ENCODE peak calls at places on chromosomes 5 and 9, in five cellular contexts. One of them, this sample, is unnamed.

GRCh38 chr9:97809666-97810344 is 43.2 kb upstream of the FOXE1 start:
- DNase-seq in transverse colon: no peak
- DNase-seq in coronary artery: no peak
- DNase-seq in gastrocnemius medialis: no peak
- DNase-seq in HFFc6: no peak
- DNase-seq in this sample: no peak

GRCh38 chr9:114893622-114894021 is 36.8 kb downstream of the TNFSF8 start:
- DNase-seq in HFFc6: peak
- DNase-seq in coronary artery: no peak
- DNase-seq in gastrocnemius medialis: no peak
- DNase-seq in transverse colon: no peak
- DNase-seq in this sample: no peak

GRCh38 chr9:70079364-70080103 is 35.9 kb downstream of the MAMDC2 start:
- DNase-seq in HFFc6: no peak
- DNase-seq in coronary artery: no peak
- DNase-seq in transverse colon: no peak
- DNase-seq in gastrocnemius medialis: no peak
- DNase-seq in this sample: no peak

GRCh38 chr5:122154910-122155309 is 25.6 kb downstream of the ZNF474 start:
- DNase-seq in coronary artery: no peak
- DNase-seq in transverse colon: no peak
- DNase-seq in gastrocnemius medialis: peak
- DNase-seq in HFFc6: peak
- DNase-seq in this sample: no peak

GRCh38 chr9:90967171-90967570 is 165.6 kb downstream of the SYK start:
- DNase-seq in coronary artery: no peak
- DNase-seq in gastrocnemius medialis: no peak
- DNase-seq in HFFc6: no peak
- DNase-seq in transverse colon: no peak
- DNase-seq in this sample: no peak

GRCh38 chr9:37954581-37954981 is 50.7 kb upstream of the SLC25A51 start:
- DNase-seq in HFFc6: no peak
- DNase-seq in gastrocnemius medialis: no peak
- DNase-seq in coronary artery: no peak
- DNase-seq in transverse colon: no peak
- DNase-seq in this sample: no peak

GRCh38 chr5:63401434-63402046 is 560.7 kb downstream of the HTR1A start:
- DNase-seq in transverse colon: peak
- DNase-seq in coronary artery: no peak
- DNase-seq in HFFc6: peak
- DNase-seq in gastrocnemius medialis: no peak
- DNase-seq in this sample: peak

GRCh38 chr9:99005651-99006050 is 61.9 kb downstream of the COL15A1 start:
- DNase-seq in coronary artery: no peak
- DNase-seq in transverse colon: no peak
- DNase-seq in HFFc6: no peak
- DNase-seq in gastrocnemius medialis: no peak
- DNase-seq in this sample: no peak

GRCh38 chr5:138448481-138449398 is 9.9 kb downstream of the REEP2 start:
- DNase-seq in HFFc6: peak
- DNase-seq in gastrocnemius medialis: no peak
- DNase-seq in transverse colon: no peak
- DNase-seq in coronary artery: no peak
- DNase-seq in this sample: no peak

GRCh38 chr5:168057905-168058304 is 233.5 kb upstream of the WWC1 start:
- DNase-seq in gastrocnemius medialis: no peak
- DNase-seq in HFFc6: no peak
- DNase-seq in transverse colon: no peak
- DNase-seq in coronary artery: no peak
- DNase-seq in this sample: no peak

GRCh38 chr9:135993840-135994776 is 32.9 kb upstream of the UBAC1 start:
- DNase-seq in gastrocnemius medialis: no peak
- DNase-seq in transverse colon: no peak
- DNase-seq in coronary artery: no peak
- DNase-seq in HFFc6: no peak
- DNase-seq in this sample: no peak

GRCh38 chr5:87048156-87048555 is 219.5 kb upstream of the RASA1 start:
- DNase-seq in HFFc6: no peak
- DNase-seq in transverse colon: no peak
- DNase-seq in coronary artery: no peak
- DNase-seq in gastrocnemius medialis: no peak
- DNase-seq in this sample: no peak
- TF ChIP-seq CTCF in HFFc6: peak
- TF ChIP-seq CTCF in transverse colon: no peak
- TF ChIP-seq CTCF in coronary artery: no peak
- TF ChIP-seq CTCF in gastrocnemius medialis: no peak
- TF ChIP-seq CTCF in this sample: no peak

GRCh38 chr5:66769839-66770617 is 173.8 kb downstream of the MAST4 start:
- DNase-seq in coronary artery: no peak
- DNase-seq in HFFc6: peak
- DNase-seq in transverse colon: peak
- DNase-seq in gastrocnemius medialis: no peak
- DNase-seq in this sample: no peak
- TF ChIP-seq CTCF in coronary artery: no peak
- TF ChIP-seq CTCF in HFFc6: peak
- TF ChIP-seq CTCF in transverse colon: no peak
- TF ChIP-seq CTCF in gastrocnemius medialis: no peak
- TF ChIP-seq CTCF in this sample: no peak

GRCh38 chr9:130363755-130364404 is 80.9 kb upstream of the ASS1 start:
- DNase-seq in gastrocnemius medialis: no peak
- DNase-seq in HFFc6: no peak
- DNase-seq in transverse colon: no peak
- DNase-seq in coronary artery: no peak
- DNase-seq in this sample: no peak
- TF ChIP-seq CTCF in gastrocnemius medialis: no peak
- TF ChIP-seq CTCF in HFFc6: no peak
- TF ChIP-seq CTCF in transverse colon: no peak
- TF ChIP-seq CTCF in coronary artery: no peak
- TF ChIP-seq CTCF in this sample: no peak

DNA sequence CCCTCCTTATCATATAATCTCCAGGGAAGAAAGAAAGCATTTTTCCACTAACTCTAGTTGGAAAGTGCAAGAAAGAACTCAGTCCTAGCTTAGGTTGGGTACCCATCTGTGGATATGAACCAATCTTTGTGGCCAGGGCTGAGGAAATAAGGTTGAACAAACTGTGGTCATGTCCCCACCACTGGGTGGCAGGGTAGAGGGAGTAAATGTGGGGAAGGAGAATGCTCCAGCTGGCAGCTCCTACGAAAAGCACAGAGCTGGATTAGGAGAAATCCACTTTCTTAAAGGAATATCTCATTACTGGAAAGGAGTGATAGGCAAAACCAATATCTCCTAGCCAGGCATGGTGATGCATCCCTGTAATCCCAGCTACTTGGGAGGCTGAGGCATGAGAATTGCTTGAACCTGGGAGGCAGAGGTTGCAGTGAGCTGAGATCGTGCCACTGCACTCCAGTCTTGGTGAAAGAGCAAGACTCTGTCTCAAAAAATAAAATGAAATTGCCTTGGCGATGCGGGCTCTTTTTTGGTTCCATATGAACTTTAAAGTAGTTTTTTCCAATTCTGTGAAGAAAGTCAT is 175.1 kb downstream of the CCDC192 start:
- DNase-seq in transverse colon: peak
- DNase-seq in HFFc6: peak
- DNase-seq in coronary artery: no peak
- DNase-seq in gastrocnemius medialis: peak
- DNase-seq in this sample: no peak
- TF ChIP-seq CTCF in transverse colon: peak
- TF ChIP-seq CTCF in HFFc6: peak
- TF ChIP-seq CTCF in coronary artery: no peak
- TF ChIP-seq CTCF in gastrocnemius medialis: no peak
- TF ChIP-seq CTCF in this sample: peak

DNA sequence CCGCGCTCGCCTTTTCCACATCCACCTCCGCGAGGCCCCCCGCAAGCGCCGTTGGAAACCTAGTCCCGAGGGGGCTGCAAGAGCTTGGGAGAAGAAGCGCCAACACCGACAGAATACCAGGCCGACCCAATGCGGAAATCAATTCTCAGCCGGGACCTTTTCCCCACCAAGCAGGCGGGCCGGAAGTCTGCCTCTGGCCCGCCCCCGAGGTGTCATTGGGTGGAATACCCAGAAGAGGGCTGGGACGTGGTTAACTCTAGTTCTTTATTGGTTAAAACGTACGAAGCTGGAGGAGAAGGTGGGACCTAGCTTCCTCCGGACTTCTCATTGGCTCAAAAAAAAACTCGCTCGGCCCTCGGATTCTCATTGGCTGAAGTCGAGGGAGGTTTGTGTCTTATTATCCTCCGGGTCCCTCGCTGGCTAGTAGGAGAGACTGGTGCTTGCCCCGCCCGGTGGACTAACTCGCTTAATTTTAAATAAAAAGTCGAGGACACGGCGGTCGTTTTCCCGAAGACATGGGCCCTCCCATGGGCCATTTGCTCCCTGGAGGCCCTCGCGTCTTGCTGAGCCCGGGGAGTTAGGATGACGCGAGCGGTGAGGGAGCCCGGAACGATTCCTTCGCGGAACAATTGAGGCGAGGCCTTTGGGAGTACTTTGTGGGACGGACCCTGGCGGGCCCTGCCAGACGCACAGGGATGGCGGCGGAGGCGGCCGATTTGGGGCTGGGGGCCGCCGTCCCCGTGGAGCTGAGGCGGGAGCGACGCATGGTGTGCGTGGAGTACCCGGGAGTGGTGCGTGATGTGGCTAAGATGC is at the start of gene GTF3C5:
- DNase-seq in HFFc6: peak
- DNase-seq in transverse colon: peak
- DNase-seq in coronary artery: peak
- DNase-seq in gastrocnemius medialis: peak
- DNase-seq in this sample: peak
- TF ChIP-seq CTCF in HFFc6: peak
- TF ChIP-seq CTCF in transverse colon: no peak
- TF ChIP-seq CTCF in coronary artery: no peak
- TF ChIP-seq CTCF in gastrocnemius medialis: peak
- TF ChIP-seq CTCF in this sample: no peak

GRCh38 chr5:60297658-60298057 is 402.3 kb downstream of the DEPDC1B start:
- DNase-seq in transverse colon: no peak
- DNase-seq in coronary artery: no peak
- DNase-seq in gastrocnemius medialis: no peak
- DNase-seq in HFFc6: no peak
- DNase-seq in this sample: no peak

GRCh38 chr5:60293518-60293917 is 400.0 kb upstream of the PDE4D start:
- DNase-seq in coronary artery: no peak
- DNase-seq in gastrocnemius medialis: no peak
- DNase-seq in transverse colon: no peak
- DNase-seq in HFFc6: no peak
- DNase-seq in this sample: no peak

GRCh38 chr5:60299944-60300343 is 400.0 kb downstream of the DEPDC1B start:
- DNase-seq in HFFc6: no peak
- DNase-seq in gastrocnemius medialis: no peak
- DNase-seq in coronary artery: no peak
- DNase-seq in transverse colon: no peak
- DNase-seq in this sample: no peak

GRCh38 chr5:60295423-60295822 is 401.9 kb upstream of the PDE4D start:
- DNase-seq in transverse colon: peak
- DNase-seq in gastrocnemius medialis: no peak
- DNase-seq in coronary artery: no peak
- DNase-seq in HFFc6: peak
- DNase-seq in this sample: no peak
- TF ChIP-seq CTCF in transverse colon: no peak
- TF ChIP-seq CTCF in gastrocnemius medialis: no peak
- TF ChIP-seq CTCF in coronary artery: no peak
- TF ChIP-seq CTCF in HFFc6: peak
- TF ChIP-seq CTCF in this sample: peak

GRCh38 chr5:77861576-77861975 is 85.4 kb upstream of the TBCA start:
- DNase-seq in transverse colon: no peak
- DNase-seq in HFFc6: no peak
- DNase-seq in coronary artery: no peak
- DNase-seq in gastrocnemius medialis: no peak
- DNase-seq in this sample: no peak

GRCh38 chr5:77855369-77855768 is 79.2 kb upstream of the TBCA start:
- DNase-seq in transverse colon: no peak
- DNase-seq in coronary artery: no peak
- DNase-seq in HFFc6: no peak
- DNase-seq in gastrocnemius medialis: no peak
- DNase-seq in this sample: no peak

GRCh38 chr5:77864997-77865396 is 88.9 kb upstream of the TBCA start:
- DNase-seq in coronary artery: no peak
- DNase-seq in transverse colon: no peak
- DNase-seq in gastrocnemius medialis: no peak
- DNase-seq in HFFc6: no peak
- DNase-seq in this sample: no peak

GRCh38 chr5:77863181-77863580 is 87.0 kb upstream of the TBCA start:
- DNase-seq in gastrocnemius medialis: no peak
- DNase-seq in coronary artery: no peak
- DNase-seq in HFFc6: no peak
- DNase-seq in transverse colon: no peak
- DNase-seq in this sample: no peak

DNA sequence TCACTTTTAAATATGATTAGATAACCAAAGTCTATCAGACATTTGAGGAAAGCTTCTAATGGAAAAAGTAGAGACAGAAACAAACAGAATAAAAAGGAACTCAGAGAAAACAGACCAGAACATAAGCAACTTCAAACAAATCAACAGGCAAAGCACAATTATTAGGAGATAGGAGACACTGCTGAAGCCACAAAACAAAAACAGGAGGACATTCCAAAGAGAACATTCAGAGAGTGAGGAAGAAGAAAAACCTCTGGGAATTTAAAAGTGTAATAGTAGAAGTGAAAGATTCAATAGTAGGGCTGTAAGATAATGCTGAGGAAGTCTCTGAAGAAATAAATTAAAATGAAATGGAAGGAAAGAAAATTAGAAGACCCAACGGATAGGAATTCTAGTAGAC is 83.2 kb upstream of the TBCA start:
- DNase-seq in gastrocnemius medialis: no peak
- DNase-seq in transverse colon: no peak
- DNase-seq in coronary artery: no peak
- DNase-seq in HFFc6: peak
- DNase-seq in this sample: no peak
- TF ChIP-seq CTCF in gastrocnemius medialis: no peak
- TF ChIP-seq CTCF in transverse colon: no peak
- TF ChIP-seq CTCF in coronary artery: no peak
- TF ChIP-seq CTCF in HFFc6: no peak
- TF ChIP-seq CTCF in this sample: no peak

DNA sequence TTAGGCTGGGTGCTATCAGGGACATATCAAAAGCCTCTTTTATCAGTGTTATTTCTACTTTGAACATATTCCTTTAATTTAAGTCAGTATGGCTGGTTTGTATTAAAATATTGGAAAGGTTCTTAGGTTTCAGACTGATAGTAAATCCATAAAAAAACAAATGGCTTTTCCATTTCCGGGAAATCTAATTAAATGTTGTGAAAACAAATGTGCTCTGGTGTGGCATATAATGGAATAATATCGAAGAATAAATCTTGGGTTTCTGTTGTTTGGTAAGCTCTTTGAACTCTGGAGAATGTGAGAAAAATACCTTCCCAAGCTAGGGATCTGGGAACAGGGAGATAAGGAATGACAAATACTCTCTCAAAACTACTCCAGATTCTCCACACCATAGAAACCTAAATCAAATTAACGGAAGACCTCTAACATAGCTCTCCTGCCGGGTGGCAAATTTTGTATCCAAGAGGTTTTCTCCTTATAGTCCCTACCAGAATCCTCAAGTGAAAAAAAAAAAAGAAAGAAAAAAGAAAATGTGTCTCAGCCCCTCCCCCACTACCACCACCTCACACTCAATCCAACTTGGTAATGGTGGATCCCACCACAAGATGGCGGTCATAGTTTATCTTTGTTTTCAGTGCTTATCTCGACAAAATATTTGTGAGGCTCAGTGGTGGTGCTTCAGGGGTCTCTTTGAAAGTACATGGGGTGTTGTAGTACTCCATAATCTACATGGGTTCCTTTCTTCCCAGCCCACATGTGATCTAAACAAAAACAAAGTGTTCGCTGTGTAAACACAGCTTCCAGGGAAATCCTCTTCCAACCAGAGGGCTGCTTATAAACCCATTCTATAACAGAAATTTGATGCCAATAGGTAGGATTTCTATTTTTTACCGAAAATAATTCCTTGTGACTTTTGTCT is 54.6 kb upstream of the FST start:
- DNase-seq in transverse colon: peak
- DNase-seq in gastrocnemius medialis: no peak
- DNase-seq in HFFc6: no peak
- DNase-seq in coronary artery: no peak
- DNase-seq in this sample: no peak
- TF ChIP-seq CTCF in transverse colon: peak
- TF ChIP-seq CTCF in gastrocnemius medialis: no peak
- TF ChIP-seq CTCF in HFFc6: peak
- TF ChIP-seq CTCF in coronary artery: no peak
- TF ChIP-seq CTCF in this sample: peak